ENCODE peak calls at places on chromosomes 16 and 17, in eight cellular contexts. G is stimulated activated naive CD8-positive, alpha-beta T cell treated with anti-CD3 and anti-CD28 coated beads, Interleukin-15, Interleukin-2, amounts not matched to agents 100 U/mL and 50 U/mL, for 24 hours; U is A549; R is GM04504; W is stimulated activated naive CD4-positive, alpha-beta T cell treated with Interleukin-2 at 50 U/mL for 16 hours; S is osteoblast; E is NCI-H2107; B is body of pancreas. J is an unnamed sample.

GRCh38 chr16:67529639-67530012 is 997 bp downstream of the RIPOR1 start:
- DNase-seq in G (no peak), U (no peak), R (no peak), W (no peak), S (peak; percentile 90), E (no peak), B (peak; percentile 35), J (no peak)

GRCh38 chr16:10178079-10178478 is 4.1 kb downstream of the GRIN2A start:
- DNase-seq in G (no peak), U (no peak), R (no peak), W (no peak), S (no peak), E (no peak), B (no peak), J (no peak)

GRCh38 chr17:1413281-1413791 is 13.3 kb upstream of the YWHAE start:
- DNase-seq in G (no peak), U (no peak), R (peak; percentile 56), W (no peak), S (peak; percentile 95), E (no peak), B (peak; percentile 83), J (no peak)

GRCh38 chr17:63840591-63841349 is 1.7 kb downstream of the SMARCD2 start:
- DNase-seq in G (no peak), U (no peak), R (peak; percentile 38), W (no peak), S (peak; percentile 87), E (no peak), B (no peak), J (no peak)

GRCh38 chr17:82414548-82415281 is 3.4 kb upstream of the HEXD start:
- DNase-seq in G (peak; percentile 82), U (peak; percentile 94), R (no peak), W (peak; percentile 69), S (peak; percentile 99), E (peak; percentile 46), B (peak; percentile 81), J (no peak)

GRCh38 chr17:81247339-81247990 is 8.3 kb downstream of the NDUFAF8 start:
- DNase-seq in G (no peak), U (no peak), R (no peak), W (no peak), S (no peak), E (no peak), B (no peak), J (no peak)

GRCh38 chr17:17837380-17837821 is 615 bp upstream of the SREBF1 start:
- DNase-seq in G (no peak), U (peak; percentile 80), R (peak; percentile 83), W (no peak), S (peak; percentile 97), E (no peak), B (no peak), J (no peak)

GRCh38 chr17:77253611-77254051 is 112.9 kb downstream of the SEC14L1 start:
- DNase-seq in G (no peak), U (no peak), R (no peak), W (no peak), S (peak; percentile 38), E (no peak), B (no peak), J (no peak)

GRCh38 chr16:89289428-89290395 is 72.2 kb downstream of the ZNF778 start:
- DNase-seq in G (peak; percentile 77), U (peak; percentile 99), R (peak; percentile 21), W (peak; percentile 58), S (peak; percentile 100), E (no peak), B (peak; percentile 74), J (peak; percentile 72)

GRCh38 chr16:84985079-84986065 is 26.0 kb downstream of the ZDHHC7 start:
- DNase-seq in G (no peak), U (no peak), R (peak; percentile 82), W (no peak), S (peak; percentile 94), E (no peak), B (no peak), J (no peak)

GRCh38 chr17:46038937-46039336 is 39.9 kb downstream of the STH start:
- DNase-seq in G (no peak), U (no peak), R (no peak), W (no peak), S (no peak), E (no peak), B (no peak), J (no peak)

GRCh38 chr17:51590071-51590470 is 329.7 kb downstream of the UTP18 start:
- DNase-seq in G (no peak), U (no peak), R (no peak), W (no peak), S (no peak), E (no peak), B (no peak), J (peak; percentile 33)

GRCh38 chr16:53091508-53092211 is 36.9 kb downstream of the CHD9 start:
- DNase-seq in G (peak; percentile 16), U (no peak), R (peak; percentile 88), W (no peak), S (peak; percentile 90), E (peak; percentile 39), B (peak; percentile 19), J (peak; percentile 99)

GRCh38 chr16:27257271-27257670 is 11.3 kb downstream of the NSMCE1 start:
- DNase-seq in G (no peak), U (no peak), R (no peak), W (no peak), S (no peak), E (no peak), B (no peak), J (no peak)

GRCh38 chr17:82416771-82417170 is 1.4 kb upstream of the HEXD start:
- DNase-seq in G (no peak), U (no peak), R (no peak), W (no peak), S (peak; percentile 38), E (no peak), B (no peak), J (no peak)

GRCh38 chr17:79674506-79675412 is 56.0 kb upstream of the ENPP7 start:
- DNase-seq in G (no peak), U (no peak), R (no peak), W (no peak), S (peak; percentile 37), E (no peak), B (no peak), J (no peak)